ENCODE peak calls at places on chromosomes 3 and 15, in six cellular contexts. A is stimulated activated naive B cell treated with anti-CD40 and anti-IgM and Interleukin-4, amounts not matched to agents 10 μg/mL and 1 μg/mL and 100 μg/mL, for 72 hours; K is activated CD4-positive, alpha-beta T cell treated with anti-CD3 and anti-CD28 coated beads for 24 hours; L is endothelial cell; Z is neuronal stem cell; E is mesothelial cell of epicardium. F is an unnamed sample.

GRCh38 chr3:168952551-168952950 is 711.0 kb downstream of the MECOM start:
- DNase-seq in A (no peak), K (no peak), L (no peak), Z (no peak), E (no peak), F (peak; percentile 60)

GRCh38 chr15:30903497-30904187 is at the start of gene FAN1:
- DNase-seq in A (peak; percentile 80), K (peak; percentile 73), L (peak; percentile 85), Z (peak; percentile 76), E (peak; percentile 81), F (peak; percentile 96)

GRCh38 chr3:90129710-90130109 is 1022.3 kb downstream of the EPHA3 start:
- DNase-seq in A (no peak), K (no peak), L (no peak), Z (no peak), E (no peak), F (no peak)

GRCh38 chr3:65170357-65171090 is 482.7 kb upstream of the ADAMTS9 start:
- DNase-seq in A (no peak), K (no peak), L (no peak), Z (no peak), E (peak; percentile 75), F (peak; percentile 34)

GRCh38 chr3:149771652-149772271 is 19.5 kb upstream of the COMMD2 start:
- DNase-seq in A (no peak), K (peak; percentile 23), L (peak; percentile 73), Z (peak; percentile 49), E (peak; percentile 43), F (peak; percentile 66)

GRCh38 chr3:98733778-98734281 is 29.3 kb upstream of the ST3GAL6 start:
- DNase-seq in A (no peak), K (no peak), L (no peak), Z (peak; percentile 8), E (no peak), F (peak; percentile 23)

GRCh38 chr3:140705954-140706353 is 28.1 kb downstream of the TRIM42 start:
- DNase-seq in A (no peak), K (no peak), L (no peak), Z (no peak), E (no peak), F (no peak)

GRCh38 chr3:42369304-42369703 is 41.1 kb downstream of the LYZL4 start:
- DNase-seq in A (no peak), K (no peak), L (no peak), Z (peak; percentile 20), E (no peak), F (no peak)

GRCh38 chr3:163491714-163492113 is 1586.6 kb downstream of the SI start:
- DNase-seq in A (no peak), K (no peak), L (no peak), Z (no peak), E (no peak), F (no peak)

GRCh38 chr15:101651753-101652097 is 456 bp downstream of the TM2D3 start:
- DNase-seq in A (no peak), K (peak; percentile 19), L (no peak), Z (no peak), E (no peak), F (no peak)

GRCh38 chr3:29335438-29335837 is 54.6 kb downstream of the RBMS3 start:
- DNase-seq in A (no peak), K (no peak), L (peak; percentile 15), Z (peak; percentile 6), E (peak; percentile 68), F (peak; percentile 28)

GRCh38 chr15:39338251-39338650 is 242.6 kb upstream of the THBS1 start:
- DNase-seq in A (no peak), K (no peak), L (no peak), Z (no peak), E (no peak), F (no peak)

GRCh38 chr15:81256916-81257315 is 60.2 kb downstream of the IL16 start:
- DNase-seq in A (no peak), K (no peak), L (no peak), Z (no peak), E (no peak), F (peak; percentile 56)

GRCh38 chr3:66378256-66378655 is 122.6 kb downstream of the LRIG1 start:
- DNase-seq in A (no peak), K (no peak), L (peak; percentile 55), Z (peak; percentile 40), E (no peak), F (no peak)

GRCh38 chr3:171058058-171058457 is 31.5 kb upstream of the SLC2A2 start:
- DNase-seq in A (no peak), K (no peak), L (no peak), Z (no peak), E (no peak), F (no peak)

GRCh38 chr3:101675709-101676218 is 1.2 kb downstream of the ZBTB11 start:
- DNase-seq in A (no peak), K (no peak), L (peak; percentile 10), Z (no peak), E (peak; percentile 42), F (no peak)

GRCh38 chr3:140363801-140364200 is 314.1 kb upstream of the TRIM42 start:
- DNase-seq in A (no peak), K (no peak), L (no peak), Z (no peak), E (no peak), F (no peak)

GRCh38 chr3:77256584-77257488 is 216.9 kb downstream of the ROBO2 start:
- DNase-seq in A (no peak), K (no peak), L (no peak), Z (no peak), E (no peak), F (no peak)

GRCh38 chr3:58429657-58430056 is 4.0 kb downstream of the PDHB start:
- DNase-seq in A (no peak), K (no peak), L (no peak), Z (no peak), E (no peak), F (no peak)

GRCh38 chr3:124032351-124032880 is 40.5 kb upstream of the ROPN1 start:
- DNase-seq in A (no peak), K (no peak), L (no peak), Z (peak; percentile 48), E (no peak), F (no peak)

GRCh38 chr15:94029495-94029894 is 201.9 kb upstream of the MCTP2 start:
- DNase-seq in A (no peak), K (no peak), L (no peak), Z (no peak), E (no peak), F (no peak)

GRCh38 chr15:27743078-27743477 is 356.0 kb downstream of the OCA2 start:
- DNase-seq in A (no peak), K (no peak), L (no peak), Z (no peak), E (no peak), F (no peak)

GRCh38 chr3:110165344-110165743 is 828.0 kb upstream of the DPPA4 start:
- DNase-seq in A (no peak), K (no peak), L (no peak), Z (no peak), E (no peak), F (no peak)

GRCh38 chr15:88800026-88800425 is 3.2 kb upstream of the ACAN start:
- DNase-seq in A (no peak), K (no peak), L (no peak), Z (no peak), E (no peak), F (no peak)

GRCh38 chr3:49715611-49716121 is 3.8 kb downstream of the AMIGO3 start:
- DNase-seq in A (no peak), K (no peak), L (no peak), Z (no peak), E (no peak), F (no peak)

GRCh38 chr15:37098468-37099320 is 1.7 kb downstream of the MEIS2 start:
- DNase-seq in A (no peak), K (no peak), L (peak; percentile 62), Z (peak; percentile 31), E (peak; percentile 53), F (peak; percentile 52)

GRCh38 chr3:121998030-121998580 is 23.9 kb downstream of the ILDR1 start:
- DNase-seq in A (peak; percentile 36), K (no peak), L (peak; percentile 22), Z (no peak), E (no peak), F (no peak)

F was measured in NCI-H526.